ENCODE peak calls at places on chromosomes 4 and X, in four cellular contexts. S is neural progenitor cell, R is AG04450, U is GM13976. L is an unnamed sample.

GRCh38 chr4:184599492-184600135 is 49.6 kb downstream of the CASP3 start:
- DNase-seq in U (no peak), S (no peak), R (peak; percentile 38), L (no peak)

GRCh38 chrX:78452356-78452755 is 124.9 kb upstream of the CYSLTR1 start:
- DNase-seq in S (no peak), U (no peak), R (no peak), L (no peak)

GRCh38 chr4:37001688-37002436 is 242.7 kb upstream of the NWD2 start:
- DNase-seq in U (no peak), R (no peak), S (no peak), L (no peak)

GRCh38 chrX:77447339-77448149 is at the start of gene FGF16:
- DNase-seq in U (peak; percentile 41), R (no peak), S (peak; percentile 48), L (no peak)

GRCh38 chr4:10134141-10134540 is 17.5 kb upstream of the WDR1 start:
- DNase-seq in R (no peak), S (no peak), U (no peak), L (no peak)

GRCh38 chr4:26719954-26720552 is 136.2 kb downstream of the TBC1D19 start:
- DNase-seq in R (no peak), U (no peak), S (no peak), L (no peak)

GRCh38 chr4:8131210-8131609 is 27.4 kb downstream of the ABLIM2 start:
- DNase-seq in U (no peak), R (no peak), S (no peak), L (no peak)

GRCh38 chr4:90069151-90069550 is 58.0 kb upstream of the CCSER1 start:
- DNase-seq in S (no peak), R (no peak), U (no peak), L (no peak)

GRCh38 chr4:159297088-159297487 is 194.2 kb downstream of the RAPGEF2 start:
- DNase-seq in U (no peak), R (no peak), S (no peak), L (no peak)

GRCh38 chr4:6331018-6331417 is 61.4 kb downstream of the WFS1 start:
- DNase-seq in S (no peak), R (no peak), U (peak; percentile 67), L (no peak)

GRCh38 chr4:121484633-121485032 is 103.8 kb upstream of the QRFPR start:
- DNase-seq in S (peak; percentile 67), U (peak; percentile 50), R (peak; percentile 21), L (no peak)

GRCh38 chr4:1081689-1082040 is 31.7 kb downstream of the RNF212 start:
- DNase-seq in R (no peak), U (no peak), S (no peak), L (no peak)

GRCh38 chrX:9379697-9380551 is 84.9 kb upstream of the TBL1X start:
- DNase-seq in U (no peak), S (no peak), R (no peak), L (no peak)

GRCh38 chr4:99722006-99722405 is 64.4 kb upstream of the C4orf54 start:
- DNase-seq in S (no peak), R (no peak), U (no peak), L (no peak)

GRCh38 chrX:17689971-17690409 is 47.3 kb upstream of the SCML1 start:
- DNase-seq in R (peak; percentile 23), U (peak; percentile 33), S (peak; percentile 72), L (no peak)

GRCh38 chr4:183362916-183363542 is 40.8 kb upstream of the CLDN24 start:
- DNase-seq in R (no peak), S (peak; percentile 35), U (no peak), L (no peak)

GRCh38 chrX:39848900-39849299 is 248.9 kb downstream of the BCOR start:
- DNase-seq in S (no peak), R (peak; percentile 76), U (no peak), L (no peak)

GRCh38 chr4:83040269-83040668 is 5.3 kb downstream of the COPS4 start:
- DNase-seq in S (peak; percentile 7), R (no peak), U (no peak), L (no peak)

GRCh38 chr4:68368566-68369473 is 18.9 kb upstream of the YTHDC1 start:
- DNase-seq in S (no peak), U (no peak), R (no peak), L (no peak)

GRCh38 chr4:150224896-150225591 is 146.8 kb downstream of the DCLK2 start:
- DNase-seq in R (peak; percentile 92), U (no peak), S (peak; percentile 25), L (no peak)

GRCh38 chr4:15920723-15921591 is 17.6 kb downstream of the FGFBP1 start:
- DNase-seq in U (no peak), R (peak; percentile 95), S (no peak), L (no peak)

GRCh38 chr4:61027939-61028338 is 172.2 kb upstream of the ADGRL3 start:
- DNase-seq in R (no peak), S (no peak), U (no peak), L (no peak)

GRCh38 chr4:24032371-24032989 is 142.6 kb upstream of the PPARGC1A start:
- DNase-seq in U (no peak), S (peak; percentile 40), R (no peak), L (no peak)

GRCh38 chrX:49269768-49270248 is at the start of gene PPP1R3F:
- DNase-seq in S (no peak), R (no peak), U (peak; percentile 50), L (no peak)

GRCh38 chr4:182449960-182450359 is 206.8 kb downstream of the TENM3 start:
- DNase-seq in R (no peak), S (no peak), U (no peak), L (no peak)

GRCh38 chr4:69167300-69167699 is 47.2 kb downstream of the UGT2B11 start:
- DNase-seq in R (no peak), U (no peak), S (no peak), L (no peak)

GRCh38 chr4:30760560-30760959 is 40.4 kb downstream of the PCDH7 start:
- DNase-seq in U (no peak), R (no peak), S (no peak), L (no peak)

GRCh38 chrX:9378980-9379696 is 85.7 kb upstream of the TBL1X start:
- DNase-seq in S (no peak), U (no peak), R (no peak), L (no peak)

GRCh38 chr4:37799941-37800554 is 26.4 kb upstream of the PGM2 start:
- DNase-seq in S (no peak), U (no peak), R (no peak), L (no peak)

GRCh38 chr4:183300070-183300469 is 20.0 kb downstream of the CLDN22 start:
- DNase-seq in R (peak; percentile 27), U (no peak), S (no peak), L (no peak)

GRCh38 chr4:39442910-39443480 is 15.7 kb downstream of the RPL9 start:
- DNase-seq in U (no peak), S (no peak), R (no peak), L (no peak)

GRCh38 chrX:139544591-139544990 is 14.1 kb downstream of the F9 start:
- DNase-seq in S (no peak), U (no peak), R (no peak), L (no peak)

GRCh38 chrX:11445540-11445939 is 152.3 kb downstream of the AMELX start:
- DNase-seq in U (no peak), R (no peak), S (no peak), L (no peak)

DNA sequence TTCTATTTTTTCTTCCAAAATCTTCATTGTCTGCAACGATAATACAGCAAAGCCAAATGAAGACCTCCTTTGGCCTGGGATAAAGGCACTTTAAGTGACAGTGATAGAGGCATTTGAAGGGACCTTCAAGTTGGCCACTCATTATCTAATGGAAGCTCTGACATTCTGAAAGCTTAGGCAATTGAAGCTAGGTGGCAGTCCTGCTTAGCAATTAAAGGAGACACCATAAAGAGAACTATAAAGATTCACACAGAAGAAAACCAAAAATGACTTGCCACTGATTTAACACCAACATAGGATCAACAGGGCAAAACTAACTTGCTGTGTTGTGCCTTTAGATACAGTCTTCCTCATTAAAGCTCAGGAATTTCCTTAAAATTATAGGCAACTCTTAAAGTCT is 103.3 kb upstream of the TSPAN7 start:
- DNase-seq in S (no peak), U (no peak), R (no peak), L (no peak)
- TF ChIP-seq CTCF in S (peak; percentile 17), U (no peak), R (no peak), L (no peak)

GRCh38 chr4:22573198-22573597 is 57.3 kb upstream of the ADGRA3 start:
- DNase-seq in S (no peak), R (no peak), U (no peak), L (no peak)

GRCh38 chr4:22574880-22575279 is 59.0 kb upstream of the ADGRA3 start:
- DNase-seq in S (no peak), U (no peak), R (no peak), L (no peak)

DNA sequence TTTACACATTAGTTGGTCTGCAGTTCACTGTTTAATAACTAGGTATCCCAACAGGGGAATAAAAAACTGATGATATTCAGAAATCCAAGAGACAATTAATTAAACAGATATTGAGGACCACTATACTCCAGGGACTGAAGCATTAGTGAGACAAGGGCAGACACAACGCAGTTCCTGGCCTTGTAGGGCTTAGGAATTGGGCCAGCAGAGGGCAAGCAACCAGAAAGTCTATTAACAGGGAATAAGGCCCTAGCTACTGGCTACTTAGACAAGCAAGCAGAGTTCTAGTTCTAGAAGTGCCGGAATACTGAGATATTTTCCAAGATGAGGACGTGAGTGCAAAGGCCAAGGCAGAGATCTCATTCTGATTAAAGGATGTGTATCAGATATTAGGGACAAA is 58.6 kb upstream of the ADGRA3 start:
- DNase-seq in R (no peak), U (no peak), S (no peak), L (no peak)
- TF ChIP-seq CTCF in R (no peak), U (no peak), S (no peak), L (no peak)

GRCh38 chr4:155444695-155445094 is 67.9 kb upstream of the MAP9 start:
- DNase-seq in U (no peak), S (no peak), R (no peak), L (no peak)

GRCh38 chr4:155445306-155445705 is 68.5 kb upstream of the MAP9 start:
- DNase-seq in S (no peak), R (no peak), U (no peak), L (no peak)

GRCh38 chr4:155442267-155443105 is 65.7 kb upstream of the MAP9 start:
- DNase-seq in U (peak; percentile 53), S (peak; percentile 79), R (no peak), L (peak; percentile 36)

DNA sequence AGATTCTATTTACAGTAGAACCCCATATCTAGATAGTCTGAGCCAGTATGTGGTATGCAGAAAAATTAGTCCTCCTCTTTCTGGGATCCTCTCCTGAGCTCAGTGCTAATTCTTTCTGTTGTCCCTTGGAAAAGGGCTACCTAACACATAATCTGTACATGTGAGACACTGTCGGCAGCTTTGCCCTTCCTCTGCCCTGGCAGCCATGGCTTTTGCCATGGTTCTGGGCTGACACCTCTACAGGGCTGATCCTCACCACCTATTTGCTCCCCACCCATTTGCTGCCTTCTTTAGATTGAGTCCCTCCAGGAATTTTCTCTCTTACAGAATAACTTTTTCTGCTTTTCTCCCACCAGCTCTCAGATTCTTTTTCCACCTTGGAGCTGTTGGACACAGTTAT is 64.7 kb upstream of the MAP9 start:
- DNase-seq in U (no peak), R (no peak), S (no peak), L (no peak)
- TF ChIP-seq CTCF in U (no peak), R (no peak), S (no peak), L (no peak)

GRCh38 chrX:105698386-105698785 is 124.0 kb upstream of the NRK start:
- DNase-seq in U (no peak), R (no peak), S (no peak), L (no peak)

GRCh38 chrX:105703876-105704275 is 118.5 kb upstream of the NRK start:
- DNase-seq in S (no peak), R (no peak), U (no peak), L (no peak)

GRCh38 chrX:105706041-105706440 is 116.3 kb upstream of the NRK start:
- DNase-seq in U (no peak), R (no peak), S (no peak), L (no peak)

GRCh38 chrX:105700316-105700715 is 122.0 kb upstream of the NRK start:
- DNase-seq in U (no peak), R (no peak), S (no peak), L (no peak)

GRCh38 chrX:105701310-105702052 is 120.9 kb upstream of the NRK start:
- DNase-seq in R (no peak), S (no peak), U (no peak), L (no peak)
- TF ChIP-seq CTCF in R (no peak), S (peak; percentile 53), U (no peak), L (no peak)